ENCODE peak calls at places on chromosomes 12 and 14, in five cellular contexts. U is IMR-90, Q is transverse colon, T is choroid plexus epithelial cell, M is right atrium auricular region. Z is an unnamed sample.

GRCh38 chr12:26434299-26434915 is 239.0 kb downstream of the SSPN start:
- DNase-seq in U (peak; percentile 68), M (no peak), T (peak; percentile 81), Q (peak; percentile 10), Z (peak; percentile 33)

GRCh38 chr14:95507174-95507573 is 9.3 kb downstream of the SYNE3 start:
- DNase-seq in U (peak; percentile 94), T (peak; percentile 92), Q (peak; percentile 53), M (peak; percentile 89), Z (peak; percentile 92)

GRCh38 chr14:74940956-74941565 is 14.3 kb downstream of the PGF start:
- DNase-seq in U (no peak), T (no peak), Q (no peak), M (no peak), Z (no peak)

GRCh38 chr12:132317233-132317938 is 12.0 kb downstream of the GALNT9 start:
- DNase-seq in Q (no peak), M (no peak), T (no peak), U (no peak), Z (no peak)

GRCh38 chr12:59736359-59736758 is 140.5 kb downstream of the SLC16A7 start:
- DNase-seq in M (no peak), T (no peak), U (no peak), Q (no peak), Z (no peak)

GRCh38 chr12:3704512-3705348 is 48.2 kb downstream of the CRACR2A start:
- DNase-seq in U (peak; percentile 10), Q (no peak), T (peak; percentile 78), M (no peak), Z (no peak)

GRCh38 chr12:89622115-89622514 is 86.5 kb downstream of the ATP2B1 start:
- DNase-seq in M (no peak), T (no peak), Q (no peak), U (peak; percentile 11), Z (no peak)

GRCh38 chr12:92574911-92575570 is 127.7 kb upstream of the PLEKHG7 start:
- DNase-seq in M (no peak), Q (peak; percentile 46), U (no peak), T (no peak), Z (no peak)

GRCh38 chr14:20679907-20680306 is 4.5 kb upstream of the RNASE4 start:
- DNase-seq in U (peak; percentile 37), Q (no peak), T (peak; percentile 36), M (no peak), Z (no peak)

GRCh38 chr12:70365648-70366518 is at the start of gene KCNMB4:
- DNase-seq in M (no peak), Q (peak; percentile 59), U (peak; percentile 10), T (peak; percentile 30), Z (no peak)

GRCh38 chr12:90067791-90068190 is 359.2 kb upstream of the ATP2B1 start:
- DNase-seq in M (no peak), T (no peak), U (no peak), Q (no peak), Z (no peak)

GRCh38 chr12:581321-581720 is 81.9 kb downstream of the NINJ2 start:
- DNase-seq in U (no peak), Q (no peak), T (no peak), M (no peak), Z (no peak)

GRCh38 chr14:22565391-22565945 is 23.6 kb downstream of the DAD1 start:
- DNase-seq in M (no peak), T (no peak), Q (no peak), U (no peak), Z (no peak)

GRCh38 chr12:27245039-27245438 is 953 bp downstream of the STK38L start:
- DNase-seq in Q (no peak), U (no peak), T (no peak), M (no peak), Z (no peak)

GRCh38 chr14:32201196-32201815 is 539 bp upstream of the RNU6-7 start:
- DNase-seq in U (peak; percentile 33), Q (peak; percentile 94), M (peak; percentile 73), T (peak; percentile 68), Z (no peak)

GRCh38 chr14:89921896-89922548 is 32.5 kb downstream of the EFCAB11 start:
- DNase-seq in M (no peak), U (peak; percentile 87), Q (no peak), T (peak; percentile 93), Z (no peak)

GRCh38 chr14:32397871-32398640 is 69.0 kb downstream of the AKAP6 start:
- DNase-seq in M (no peak), Q (no peak), T (peak; percentile 47), U (peak; percentile 44), Z (no peak)

GRCh38 chr14:79278798-79279644 is 932.3 kb downstream of the DIO2 start:
- DNase-seq in T (peak; percentile 93), M (peak; percentile 80), U (peak; percentile 92), Q (peak; percentile 82), Z (peak; percentile 43)

GRCh38 chr14:54487771-54488170 is 1.0 kb downstream of the GMFB start:
- DNase-seq in T (peak; percentile 73), Q (no peak), M (no peak), U (peak; percentile 53), Z (no peak)

GRCh38 chr14:59406454-59407245 is 58.5 kb downstream of the GPR135 start:
- DNase-seq in Q (no peak), T (peak; percentile 58), M (no peak), U (peak; percentile 59), Z (no peak)

GRCh38 chr12:74552201-74552600 is 14.6 kb downstream of the ATXN7L3B start:
- DNase-seq in U (no peak), M (no peak), T (peak; percentile 5), Q (no peak), Z (no peak)

GRCh38 chr12:116280590-116281290 is 3.2 kb upstream of the MED13L start:
- DNase-seq in M (no peak), Q (no peak), U (no peak), T (no peak), Z (no peak)

GRCh38 chr12:47892819-47893218 is 12.0 kb downstream of the VDR start:
- DNase-seq in M (no peak), T (peak; percentile 58), Q (no peak), U (peak; percentile 56), Z (no peak)

GRCh38 chr12:47894068-47894467 is 10.7 kb downstream of the VDR start:
- DNase-seq in T (no peak), U (no peak), Q (no peak), M (no peak), Z (no peak)

GRCh38 chr12:47896633-47897032 is 8.2 kb downstream of the VDR start:
- DNase-seq in Q (peak; percentile 65), U (no peak), M (no peak), T (no peak), Z (no peak)

GRCh38 chr12:47896022-47896421 is 8.8 kb downstream of the VDR start:
- DNase-seq in M (no peak), Q (no peak), T (no peak), U (no peak), Z (no peak)

DNA sequence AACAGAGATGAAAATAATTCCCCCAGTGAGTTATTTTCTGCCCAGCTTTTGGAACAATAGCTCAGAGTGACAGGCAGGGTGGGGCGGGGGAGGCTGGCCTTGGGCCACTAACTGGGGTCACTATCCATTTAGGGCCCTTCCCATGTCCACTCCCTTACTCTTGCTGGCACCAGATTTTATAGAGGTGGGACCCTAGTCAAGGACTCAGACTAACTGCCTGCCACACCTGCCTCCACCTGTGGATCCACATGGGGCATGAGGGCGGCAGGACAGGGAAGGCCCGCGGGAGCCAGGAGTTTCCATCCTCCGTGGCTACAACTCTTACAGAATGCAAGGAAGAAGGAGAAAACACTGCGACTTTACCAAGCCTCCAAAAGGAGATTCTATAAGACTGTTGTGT is 10.1 kb downstream of the VDR start:
- DNase-seq in U (no peak), Q (peak; percentile 66), M (no peak), T (no peak), Z (no peak)
- H3K4me3 ChIP-seq in U (no peak overlapping the region), Q (no peak overlapping the region), M (no peak overlapping the region), T (no peak overlapping the region), Z (no peak overlapping the region)

DNA sequence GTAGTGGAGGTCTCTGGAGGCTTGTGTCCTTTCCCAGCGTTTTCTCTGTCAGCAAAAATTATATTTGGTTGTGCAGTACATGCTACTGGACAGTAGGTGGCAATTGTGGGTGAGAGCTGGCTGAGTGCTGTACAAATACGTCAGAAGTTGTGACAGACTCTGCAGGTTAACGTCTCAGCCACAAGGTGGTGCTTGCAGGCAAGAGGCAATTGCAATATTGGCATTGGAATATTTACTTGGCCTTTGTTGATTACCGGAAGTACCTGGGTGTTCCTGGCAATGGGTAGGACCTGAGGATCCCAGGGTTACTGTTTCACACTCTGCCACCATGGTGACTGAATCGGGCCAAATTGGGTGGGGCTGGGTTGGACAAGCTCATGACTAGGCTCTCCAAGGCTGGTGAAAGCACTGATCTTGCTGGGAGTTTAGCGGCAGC is 333.9 kb upstream of the LMO3 start:
- DNase-seq in M (no peak), Q (peak; percentile 63), U (peak; percentile 8), T (peak; percentile 72), Z (peak; percentile 7)
- TF ChIP-seq CTCF in M (peak; percentile 20), Q (peak; percentile 62), U (peak; percentile 29), T (peak; percentile 65), Z (peak; percentile 36)

GRCh38 chr12:47752121-47752520 is 6.6 kb downstream of the RAPGEF3 start:
- DNase-seq in Q (no peak), T (no peak), M (no peak), U (no peak), Z (no peak)

GRCh38 chr12:47752552-47752951 is 6.1 kb downstream of the RAPGEF3 start:
- DNase-seq in Q (no peak), M (no peak), U (peak; percentile 57), T (no peak), Z (no peak)

GRCh38 chr12:47754126-47754525 is 4.6 kb downstream of the RAPGEF3 start:
- DNase-seq in T (no peak), Q (no peak), U (no peak), M (no peak), Z (no peak)

GRCh38 chr12:47754881-47755280 is 3.8 kb downstream of the RAPGEF3 start:
- DNase-seq in Q (peak; percentile 90), M (no peak), U (no peak), T (no peak), Z (no peak)

GRCh38 chr12:47753021-47754001 is 5.4 kb downstream of the RAPGEF3 start:
- DNase-seq in U (no peak), M (peak; percentile 83), Q (peak; percentile 76), T (no peak), Z (no peak)
- H3K4me3 ChIP-seq in U (no peak overlapping the region), M (no peak overlapping the region), Q (no peak overlapping the region), T (no peak overlapping the region), Z (no peak overlapping the region)

GRCh38 chr14:100134591-100134990 is 24.9 kb downstream of the DEGS2 start:
- DNase-seq in M (no peak), T (no peak), Q (no peak), U (no peak), Z (no peak)

GRCh38 chr14:100137173-100137572 is 22.3 kb downstream of the DEGS2 start:
- DNase-seq in T (no peak), U (no peak), Q (no peak), M (no peak), Z (no peak)

GRCh38 chr14:100138082-100138787 is 21.2 kb downstream of the DEGS2 start:
- DNase-seq in Q (peak; percentile 58), M (no peak), T (no peak), U (no peak), Z (no peak)

GRCh38 chr14:100135073-100135472 is 24.4 kb downstream of the DEGS2 start:
- DNase-seq in M (no peak), Q (no peak), U (no peak), T (no peak), Z (no peak)

DNA sequence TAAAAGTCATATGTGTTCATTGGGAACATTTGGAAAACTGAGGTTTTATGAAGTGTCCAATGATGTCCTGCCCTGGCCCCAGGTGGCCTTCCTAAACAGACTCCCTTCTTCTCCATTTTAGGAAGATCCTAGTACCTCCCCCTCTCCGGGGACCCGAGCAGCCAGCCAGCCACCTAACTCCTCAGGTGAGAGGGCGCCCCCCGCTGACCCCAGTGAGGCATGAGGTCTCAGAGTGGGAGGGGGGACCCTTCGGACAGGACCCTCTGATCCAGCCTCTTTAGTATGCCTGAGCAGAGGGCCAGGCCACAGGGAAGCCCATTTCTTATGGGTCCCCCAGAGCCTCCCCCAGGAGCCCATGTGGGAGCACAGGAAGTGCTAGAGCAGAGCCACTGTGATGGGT is 23.7 kb downstream of the DEGS2 start:
- DNase-seq in U (no peak), Q (no peak), M (no peak), T (no peak), Z (no peak)
- TF ChIP-seq CTCF in U (no peak), Q (no peak), M (no peak), T (no peak), Z (no peak)